ENCODE peak calls at places on chromosome 12, in eight cellular contexts. V is head of caudate nucleus, Z is anterior cingulate cortex, G is NCI-H146, W is T-cell, Y is GM13977, M is HuH-7, N is dermis blood vessel endothelial cell. X is an unnamed sample.

GRCh38 chr12:47733142-47733541 is 7.9 kb upstream of the ENDOU start:
- DNase-seq in V (no peak), Z (no peak), N (no peak), G (no peak), M (no peak), W (no peak), Y (no peak), X (no peak)

GRCh38 chr12:12819752-12820311 is 6.7 kb downstream of the DDX47 start:
- DNase-seq in Z (no peak), M (no peak), N (peak; percentile 76), Y (no peak), G (no peak), V (no peak), W (no peak), X (peak; percentile 37)

GRCh38 chr12:72094490-72094889 is 155.8 kb downstream of the TPH2 start:
- DNase-seq in W (no peak), N (no peak), Z (no peak), G (no peak), M (no peak), Y (no peak), V (no peak), X (no peak)

GRCh38 chr12:86712425-86712843 is 456.2 kb upstream of the MGAT4C start:
- DNase-seq in W (no peak), G (no peak), M (no peak), Y (no peak), Z (no peak), V (no peak), N (peak; percentile 94), X (peak; percentile 87)

GRCh38 chr12:49024543-49024942 is 6.0 kb upstream of the PRKAG1 start:
- DNase-seq in W (no peak), G (no peak), M (no peak), V (no peak), Z (no peak), N (no peak), Y (no peak), X (no peak)

GRCh38 chr12:49954863-49955830 is 4.6 kb downstream of the AQP2 start:
- DNase-seq in G (no peak), N (no peak), M (no peak), Y (no peak), Z (no peak), V (no peak), W (no peak), X (no peak)

GRCh38 chr12:1864456-1864855 is 44.1 kb downstream of the LRTM2 start:
- DNase-seq in G (no peak), V (no peak), Z (no peak), W (no peak), M (no peak), Y (no peak), N (no peak), X (no peak)

GRCh38 chr12:30537228-30537627 is 158.4 kb downstream of the IPO8 start:
- DNase-seq in Z (no peak), W (no peak), M (no peak), N (no peak), V (no peak), G (no peak), Y (no peak), X (no peak)

GRCh38 chr12:69639400-69640016 is 28.8 kb upstream of the LRRC10 start:
- DNase-seq in G (peak; percentile 73), M (peak; percentile 75), Y (peak; percentile 69), W (peak; percentile 49), N (peak; percentile 83), Z (no peak), V (peak; percentile 61), X (peak; percentile 66)

GRCh38 chr12:50597200-50598195 is 92.7 kb downstream of the DIP2B start:
- DNase-seq in Z (no peak), W (peak; percentile 4), G (no peak), M (no peak), V (peak; percentile 73), N (peak; percentile 82), Y (peak; percentile 82), X (peak; percentile 81)